ENCODE peak calls at places on chromosomes 16 and 17, in nine cellular contexts. One of them, this sample, is unnamed.

GRCh38 chr17:67127925-67128324 is 83.6 kb downstream of the CACNG1 start:
- DNase-seq in activated gamma-delta T cell: no peak
- DNase-seq in GM20000: no peak
- DNase-seq in sciatic nerve: no peak
- DNase-seq in activated effector memory CD4-positive, alpha-beta T cell treated with anti-CD3 and anti-CD28 coated beads, Interleukin-2, amount 50 U/mL, for 16 hours: no peak
- DNase-seq in left colon: no peak
- DNase-seq in EH: no peak
- DNase-seq in stimulated activated CD4-positive, alpha-beta T cell treated with anti-CD3 and anti-CD28 coated beads, Interleukin-15, amount 100 ng/mL, for 48 hours: no peak
- DNase-seq in stimulated activated CD8-positive, alpha-beta memory T cell treated with anti-CD3 and anti-CD28 coated beads, Interleukin-12 subunit alpha, Interleukin-12 subunit beta, amount 100 ng/mL, for 4 hours: no peak
- DNase-seq in this sample: no peak

GRCh38 chr16:57889522-57889921 is 81.4 kb downstream of the CNGB1 start:
- DNase-seq in activated gamma-delta T cell: no peak
- DNase-seq in stimulated activated CD4-positive, alpha-beta T cell treated with anti-CD3 and anti-CD28 coated beads, Interleukin-15, amount 100 ng/mL, for 48 hours: no peak
- DNase-seq in stimulated activated CD8-positive, alpha-beta memory T cell treated with anti-CD3 and anti-CD28 coated beads, Interleukin-12 subunit alpha, Interleukin-12 subunit beta, amount 100 ng/mL, for 4 hours: no peak
- DNase-seq in EH: no peak
- DNase-seq in sciatic nerve: no peak
- DNase-seq in activated effector memory CD4-positive, alpha-beta T cell treated with anti-CD3 and anti-CD28 coated beads, Interleukin-2, amount 50 U/mL, for 16 hours: no peak
- DNase-seq in GM20000: no peak
- DNase-seq in left colon: no peak
- DNase-seq in this sample: no peak

GRCh38 chr17:7280519-7281073 is 922 bp upstream of the SLC2A4 start:
- DNase-seq in GM20000: peak
- DNase-seq in EH: peak
- DNase-seq in sciatic nerve: peak
- DNase-seq in left colon: peak
- DNase-seq in activated effector memory CD4-positive, alpha-beta T cell treated with anti-CD3 and anti-CD28 coated beads, Interleukin-2, amount 50 U/mL, for 16 hours: peak
- DNase-seq in activated gamma-delta T cell: peak
- DNase-seq in stimulated activated CD4-positive, alpha-beta T cell treated with anti-CD3 and anti-CD28 coated beads, Interleukin-15, amount 100 ng/mL, for 48 hours: peak
- DNase-seq in stimulated activated CD8-positive, alpha-beta memory T cell treated with anti-CD3 and anti-CD28 coated beads, Interleukin-12 subunit alpha, Interleukin-12 subunit beta, amount 100 ng/mL, for 4 hours: peak
- DNase-seq in this sample: peak

GRCh38 chr16:49856741-49857330 is 924 bp upstream of the ZNF423 start:
- DNase-seq in GM20000: peak
- DNase-seq in stimulated activated CD4-positive, alpha-beta T cell treated with anti-CD3 and anti-CD28 coated beads, Interleukin-15, amount 100 ng/mL, for 48 hours: no peak
- DNase-seq in activated gamma-delta T cell: no peak
- DNase-seq in sciatic nerve: peak
- DNase-seq in left colon: peak
- DNase-seq in stimulated activated CD8-positive, alpha-beta memory T cell treated with anti-CD3 and anti-CD28 coated beads, Interleukin-12 subunit alpha, Interleukin-12 subunit beta, amount 100 ng/mL, for 4 hours: no peak
- DNase-seq in activated effector memory CD4-positive, alpha-beta T cell treated with anti-CD3 and anti-CD28 coated beads, Interleukin-2, amount 50 U/mL, for 16 hours: no peak
- DNase-seq in EH: peak
- DNase-seq in this sample: peak

GRCh38 chr17:19310151-19310550 is 52.4 kb downstream of the B9D1 start:
- DNase-seq in GM20000: no peak
- DNase-seq in stimulated activated CD4-positive, alpha-beta T cell treated with anti-CD3 and anti-CD28 coated beads, Interleukin-15, amount 100 ng/mL, for 48 hours: no peak
- DNase-seq in activated gamma-delta T cell: no peak
- DNase-seq in EH: no peak
- DNase-seq in stimulated activated CD8-positive, alpha-beta memory T cell treated with anti-CD3 and anti-CD28 coated beads, Interleukin-12 subunit alpha, Interleukin-12 subunit beta, amount 100 ng/mL, for 4 hours: no peak
- DNase-seq in sciatic nerve: no peak
- DNase-seq in left colon: no peak
- DNase-seq in activated effector memory CD4-positive, alpha-beta T cell treated with anti-CD3 and anti-CD28 coated beads, Interleukin-2, amount 50 U/mL, for 16 hours: no peak
- DNase-seq in this sample: no peak

GRCh38 chr17:30808785-30809286 is 15.7 kb downstream of the CRLF3 start:
- DNase-seq in left colon: no peak
- DNase-seq in EH: no peak
- DNase-seq in activated gamma-delta T cell: no peak
- DNase-seq in GM20000: peak
- DNase-seq in activated effector memory CD4-positive, alpha-beta T cell treated with anti-CD3 and anti-CD28 coated beads, Interleukin-2, amount 50 U/mL, for 16 hours: no peak
- DNase-seq in sciatic nerve: no peak
- DNase-seq in stimulated activated CD4-positive, alpha-beta T cell treated with anti-CD3 and anti-CD28 coated beads, Interleukin-15, amount 100 ng/mL, for 48 hours: no peak
- DNase-seq in stimulated activated CD8-positive, alpha-beta memory T cell treated with anti-CD3 and anti-CD28 coated beads, Interleukin-12 subunit alpha, Interleukin-12 subunit beta, amount 100 ng/mL, for 4 hours: no peak
- DNase-seq in this sample: no peak

GRCh38 chr17:37506678-37507077 is 17.0 kb downstream of the DUSP14 start:
- DNase-seq in GM20000: no peak
- DNase-seq in stimulated activated CD4-positive, alpha-beta T cell treated with anti-CD3 and anti-CD28 coated beads, Interleukin-15, amount 100 ng/mL, for 48 hours: no peak
- DNase-seq in stimulated activated CD8-positive, alpha-beta memory T cell treated with anti-CD3 and anti-CD28 coated beads, Interleukin-12 subunit alpha, Interleukin-12 subunit beta, amount 100 ng/mL, for 4 hours: no peak
- DNase-seq in sciatic nerve: no peak
- DNase-seq in activated effector memory CD4-positive, alpha-beta T cell treated with anti-CD3 and anti-CD28 coated beads, Interleukin-2, amount 50 U/mL, for 16 hours: no peak
- DNase-seq in EH: peak
- DNase-seq in left colon: no peak
- DNase-seq in activated gamma-delta T cell: no peak
- DNase-seq in this sample: peak

GRCh38 chr17:32944248-32945020 is 16.5 kb downstream of the TMEM98 start:
- DNase-seq in stimulated activated CD4-positive, alpha-beta T cell treated with anti-CD3 and anti-CD28 coated beads, Interleukin-15, amount 100 ng/mL, for 48 hours: no peak
- DNase-seq in activated gamma-delta T cell: no peak
- DNase-seq in sciatic nerve: no peak
- DNase-seq in GM20000: no peak
- DNase-seq in left colon: no peak
- DNase-seq in stimulated activated CD8-positive, alpha-beta memory T cell treated with anti-CD3 and anti-CD28 coated beads, Interleukin-12 subunit alpha, Interleukin-12 subunit beta, amount 100 ng/mL, for 4 hours: no peak
- DNase-seq in EH: no peak
- DNase-seq in activated effector memory CD4-positive, alpha-beta T cell treated with anti-CD3 and anti-CD28 coated beads, Interleukin-2, amount 50 U/mL, for 16 hours: no peak
- DNase-seq in this sample: no peak

GRCh38 chr16:28531777-28532744 is 6.7 kb downstream of the NUPR1 start:
- DNase-seq in stimulated activated CD4-positive, alpha-beta T cell treated with anti-CD3 and anti-CD28 coated beads, Interleukin-15, amount 100 ng/mL, for 48 hours: no peak
- DNase-seq in sciatic nerve: peak
- DNase-seq in left colon: peak
- DNase-seq in activated gamma-delta T cell: no peak
- DNase-seq in GM20000: no peak
- DNase-seq in activated effector memory CD4-positive, alpha-beta T cell treated with anti-CD3 and anti-CD28 coated beads, Interleukin-2, amount 50 U/mL, for 16 hours: no peak
- DNase-seq in EH: peak
- DNase-seq in stimulated activated CD8-positive, alpha-beta memory T cell treated with anti-CD3 and anti-CD28 coated beads, Interleukin-12 subunit alpha, Interleukin-12 subunit beta, amount 100 ng/mL, for 4 hours: no peak
- DNase-seq in this sample: peak